ENCODE peak calls at places on chromosomes 13 and 19, in seven cellular contexts. M is stimulated activated CD4-positive, alpha-beta T cell treated with anti-CD3 and anti-CD28 coated beads, Interleukin-1b, Interleukin-23, amount 100 ng/mL, for 4 hours; C is HL-60; X is NCI-H82; U is LHCN-M2; R is HT1080; Q is cardiac fibroblast. Z is an unnamed sample.

GRCh38 chr13:114120486-114121430 is 11.7 kb downstream of the RASA3 start:
- DNase-seq in M (no peak), X (peak), C (no peak), R (no peak), Q (no peak), U (no peak), Z (no peak)

GRCh38 chr13:113952983-113953520 is 20.8 kb downstream of the C13orf46 start:
- DNase-seq in Q (no peak), M (no peak), C (no peak), U (no peak), R (no peak), X (no peak), Z (no peak)

GRCh38 chr19:51796195-51796679 is 1.3 kb downstream of the FPR3 start:
- DNase-seq in C (no peak), X (no peak), Q (no peak), R (no peak), M (no peak), U (no peak), Z (no peak)

GRCh38 chr13:111228262-111229144 is 91.9 kb upstream of the TEX29 start:
- DNase-seq in Q (no peak), U (peak), X (no peak), C (no peak), M (no peak), R (peak), Z (no peak)

GRCh38 chr13:101490400-101491015 is 38.0 kb downstream of the ITGBL1 start:
- DNase-seq in Q (no peak), C (no peak), R (peak), X (peak), M (no peak), U (peak), Z (peak)

GRCh38 chr13:113167575-113167974 is 9.1 kb downstream of the PROZ start:
- DNase-seq in M (no peak), C (no peak), R (no peak), U (no peak), Q (no peak), X (no peak), Z (no peak)

GRCh38 chr19:14318873-14319272 is 62.4 kb upstream of the ADGRE5 start:
- DNase-seq in C (no peak), R (no peak), X (no peak), U (no peak), M (no peak), Q (no peak), Z (peak)

GRCh38 chr13:99129050-99129449 is 71.6 kb upstream of the UBAC2 start:
- DNase-seq in C (no peak), R (no peak), M (no peak), U (no peak), Q (no peak), X (no peak), Z (no peak)

GRCh38 chr19:45130888-45131615 is 29.7 kb downstream of the NKPD1 start:
- DNase-seq in Q (no peak), U (peak), X (peak), R (peak), C (no peak), M (no peak), Z (peak)

GRCh38 chr19:13098291-13099072 is 4.2 kb downstream of the LYL1 start:
- DNase-seq in C (peak), U (no peak), R (no peak), X (peak), Q (peak), M (no peak), Z (peak)

GRCh38 chr19:14369399-14370168 is 11.7 kb upstream of the ADGRE5 start:
- DNase-seq in Q (peak), R (no peak), U (no peak), M (peak), C (no peak), X (no peak), Z (no peak)

GRCh38 chr19:43723588-43723987 is 7.7 kb downstream of the IRGC start:
- DNase-seq in M (no peak), X (no peak), C (no peak), Q (no peak), R (peak), U (no peak), Z (no peak)

GRCh38 chr19:46825731-46826055 is 25.0 kb downstream of the AP2S1 start:
- DNase-seq in C (no peak), U (no peak), R (no peak), M (no peak), Q (no peak), X (no peak), Z (no peak)

GRCh38 chr13:30654430-30654829 is 36.7 kb downstream of the USPL1 start:
- DNase-seq in X (no peak), U (no peak), R (no peak), Q (no peak), C (no peak), M (no peak), Z (no peak)

GRCh38 chr19:18062043-18062442 is 24.7 kb downstream of the IL12RB1 start:
- DNase-seq in U (no peak), C (no peak), R (no peak), Q (no peak), X (no peak), M (no peak), Z (no peak)

GRCh38 chr19:16070366-16070990 is 5.8 kb upstream of the TPM4 start:
- DNase-seq in U (no peak), C (peak), R (peak), X (no peak), M (peak), Q (no peak), Z (no peak)

GRCh38 chr19:38684078-38684861 is 36.8 kb downstream of the ACTN4 start:
- DNase-seq in U (peak), X (peak), Q (peak), M (no peak), C (peak), R (peak), Z (no peak)

GRCh38 chr13:48731957-48732569 is 78.3 kb downstream of the CYSLTR2 start:
- DNase-seq in X (peak), U (no peak), M (peak), Q (peak), C (peak), R (no peak), Z (peak)

GRCh38 chr19:39007096-39007495 is 25.3 kb downstream of the FBXO27 start:
- DNase-seq in X (no peak), U (no peak), C (no peak), M (no peak), Q (no peak), R (no peak), Z (no peak)

GRCh38 chr13:51764184-51765141 is 39.5 kb downstream of the DHRS12 start:
- DNase-seq in R (peak), U (peak), C (no peak), Q (peak), X (no peak), M (peak), Z (no peak)

GRCh38 chr19:48090281-48090802 is 20.3 kb downstream of the PLA2G4C start:
- DNase-seq in U (no peak), X (no peak), M (no peak), Q (no peak), C (no peak), R (no peak), Z (no peak)

GRCh38 chr13:21150013-21150412 is 26.3 kb downstream of the SKA3 start:
- DNase-seq in U (no peak), R (no peak), M (no peak), Q (no peak), X (no peak), C (no peak), Z (no peak)

GRCh38 chr19:47176627-47177090 is 46.0 kb downstream of the SAE1 start:
- DNase-seq in X (no peak), Q (peak), R (peak), M (no peak), U (peak), C (no peak), Z (no peak)

GRCh38 chr13:52744842-52745241 is 5.2 kb upstream of the CNMD start:
- DNase-seq in C (no peak), M (no peak), Q (no peak), R (peak), X (peak), U (no peak), Z (no peak)

GRCh38 chr13:37198629-37199028 is 93.2 kb upstream of the CSNK1A1L start:
- DNase-seq in M (no peak), Q (no peak), X (no peak), R (no peak), U (no peak), C (no peak), Z (peak)

GRCh38 chr19:799076-799881 is 2.0 kb downstream of the PTBP1 start:
- DNase-seq in C (peak), X (peak), U (peak), R (peak), Q (peak), M (no peak), Z (peak)

GRCh38 chr19:23804676-23805075 is 46.0 kb upstream of the ZNF681 start:
- DNase-seq in X (peak), U (no peak), Q (no peak), M (no peak), R (no peak), C (no peak), Z (no peak)

GRCh38 chr13:27020415-27020814 is 151.2 kb downstream of the USP12 start:
- DNase-seq in R (no peak), C (no peak), Q (no peak), U (no peak), M (no peak), X (no peak), Z (no peak)

GRCh38 chr19:54469496-54469934 is 3.6 kb downstream of the CDC42EP5 start:
- DNase-seq in U (no peak), Q (no peak), C (no peak), X (peak), R (no peak), M (no peak), Z (no peak)

Z was measured in neural progenitor cell.